ENCODE peak calls at places on chromosomes 11 and 22, in six cellular contexts. One of them, this sample, is unnamed.

GRCh38 chr11:109612481-109612880 is 190.5 kb downstream of the C11orf87 start:
- DNase-seq in NCI-H2081: no peak
- DNase-seq in NCI-H1417: no peak
- DNase-seq in cardiac muscle cell: no peak
- DNase-seq in body of pancreas: no peak
- DNase-seq in activated CD8-positive, alpha-beta T cell treated with anti-CD3 and anti-CD28 coated beads for 36 hours: no peak
- DNase-seq in this sample: no peak

GRCh38 chr11:130159657-130160459 is at the start of gene ST14:
- DNase-seq in NCI-H1417: peak; percentile 85
- DNase-seq in NCI-H2081: peak; percentile 73
- DNase-seq in activated CD8-positive, alpha-beta T cell treated with anti-CD3 and anti-CD28 coated beads for 36 hours: no peak
- DNase-seq in body of pancreas: peak; percentile 87
- DNase-seq in cardiac muscle cell: peak; percentile 36
- DNase-seq in this sample: no peak

GRCh38 chr11:78310500-78310909 is 107.1 kb downstream of the GAB2 start:
- DNase-seq in body of pancreas: peak; percentile 48
- DNase-seq in NCI-H1417: no peak
- DNase-seq in NCI-H2081: no peak
- DNase-seq in activated CD8-positive, alpha-beta T cell treated with anti-CD3 and anti-CD28 coated beads for 36 hours: no peak
- DNase-seq in cardiac muscle cell: no peak
- DNase-seq in this sample: no peak

GRCh38 chr22:26597480-26597879 is 7.5 kb upstream of the TPST2 start:
- DNase-seq in NCI-H1417: no peak
- DNase-seq in activated CD8-positive, alpha-beta T cell treated with anti-CD3 and anti-CD28 coated beads for 36 hours: no peak
- DNase-seq in body of pancreas: no peak
- DNase-seq in NCI-H2081: no peak
- DNase-seq in cardiac muscle cell: no peak
- DNase-seq in this sample: no peak

GRCh38 chr22:42511401-42511891 is 8.2 kb downstream of the RRP7A start:
- DNase-seq in NCI-H2081: no peak
- DNase-seq in body of pancreas: no peak
- DNase-seq in NCI-H1417: no peak
- DNase-seq in activated CD8-positive, alpha-beta T cell treated with anti-CD3 and anti-CD28 coated beads for 36 hours: no peak
- DNase-seq in cardiac muscle cell: no peak
- DNase-seq in this sample: no peak

GRCh38 chr11:123681007-123681406 is 26.6 kb upstream of the SCN3B start:
- DNase-seq in activated CD8-positive, alpha-beta T cell treated with anti-CD3 and anti-CD28 coated beads for 36 hours: peak; percentile 31
- DNase-seq in cardiac muscle cell: no peak
- DNase-seq in NCI-H1417: no peak
- DNase-seq in NCI-H2081: no peak
- DNase-seq in body of pancreas: no peak
- DNase-seq in this sample: no peak

GRCh38 chr11:73950869-73951710 is at the start of gene DNAJB13:
- DNase-seq in NCI-H2081: no peak
- DNase-seq in cardiac muscle cell: peak; percentile 74
- DNase-seq in NCI-H1417: peak; percentile 49
- DNase-seq in body of pancreas: peak; percentile 50
- DNase-seq in activated CD8-positive, alpha-beta T cell treated with anti-CD3 and anti-CD28 coated beads for 36 hours: peak; percentile 51
- DNase-seq in this sample: no peak

GRCh38 chr11:4095509-4096230 is 1.1 kb downstream of the RRM1 start:
- DNase-seq in body of pancreas: no peak
- DNase-seq in NCI-H2081: peak; percentile 7
- DNase-seq in NCI-H1417: peak; percentile 11
- DNase-seq in cardiac muscle cell: no peak
- DNase-seq in activated CD8-positive, alpha-beta T cell treated with anti-CD3 and anti-CD28 coated beads for 36 hours: no peak
- DNase-seq in this sample: no peak

GRCh38 chr11:46983598-46983997 is 47.0 kb downstream of the CSTPP1 start:
- DNase-seq in cardiac muscle cell: no peak
- DNase-seq in NCI-H1417: no peak
- DNase-seq in NCI-H2081: no peak
- DNase-seq in activated CD8-positive, alpha-beta T cell treated with anti-CD3 and anti-CD28 coated beads for 36 hours: no peak
- DNase-seq in body of pancreas: no peak
- DNase-seq in this sample: no peak

GRCh38 chr11:105130189-105130813 is 9.3 kb downstream of the CARD18 start:
- DNase-seq in activated CD8-positive, alpha-beta T cell treated with anti-CD3 and anti-CD28 coated beads for 36 hours: no peak
- DNase-seq in NCI-H2081: no peak
- DNase-seq in NCI-H1417: no peak
- DNase-seq in cardiac muscle cell: no peak
- DNase-seq in body of pancreas: no peak
- DNase-seq in this sample: no peak

GRCh38 chr22:39212721-39213376 is 31.9 kb downstream of the PDGFB start:
- DNase-seq in NCI-H1417: no peak
- DNase-seq in cardiac muscle cell: no peak
- DNase-seq in body of pancreas: no peak
- DNase-seq in NCI-H2081: no peak
- DNase-seq in activated CD8-positive, alpha-beta T cell treated with anti-CD3 and anti-CD28 coated beads for 36 hours: no peak
- DNase-seq in this sample: peak; percentile 71

GRCh38 chr11:20070459-20070858 is 89.8 kb downstream of the DBX1 start:
- DNase-seq in activated CD8-positive, alpha-beta T cell treated with anti-CD3 and anti-CD28 coated beads for 36 hours: no peak
- DNase-seq in body of pancreas: no peak
- DNase-seq in cardiac muscle cell: no peak
- DNase-seq in NCI-H1417: peak; percentile 48
- DNase-seq in NCI-H2081: peak; percentile 85
- DNase-seq in this sample: no peak

GRCh38 chr22:31872209-31872608 is 72.1 kb upstream of the YWHAH start:
- DNase-seq in NCI-H1417: no peak
- DNase-seq in body of pancreas: peak; percentile 16
- DNase-seq in activated CD8-positive, alpha-beta T cell treated with anti-CD3 and anti-CD28 coated beads for 36 hours: peak; percentile 27
- DNase-seq in cardiac muscle cell: no peak
- DNase-seq in NCI-H2081: no peak
- DNase-seq in this sample: no peak

GRCh38 chr11:35539781-35540281 is 14.4 kb upstream of the PAMR1 start:
- DNase-seq in NCI-H2081: no peak
- DNase-seq in activated CD8-positive, alpha-beta T cell treated with anti-CD3 and anti-CD28 coated beads for 36 hours: no peak
- DNase-seq in NCI-H1417: no peak
- DNase-seq in body of pancreas: peak; percentile 48
- DNase-seq in cardiac muscle cell: no peak
- DNase-seq in this sample: no peak

GRCh38 chr22:37552560-37553163 is 7.6 kb upstream of the CDC42EP1 start:
- DNase-seq in activated CD8-positive, alpha-beta T cell treated with anti-CD3 and anti-CD28 coated beads for 36 hours: no peak
- DNase-seq in body of pancreas: peak; percentile 39
- DNase-seq in NCI-H1417: no peak
- DNase-seq in NCI-H2081: no peak
- DNase-seq in cardiac muscle cell: peak; percentile 70
- DNase-seq in this sample: no peak

GRCh38 chr11:115674176-115674575 is 170.0 kb upstream of the CADM1 start:
- DNase-seq in cardiac muscle cell: no peak
- DNase-seq in NCI-H2081: no peak
- DNase-seq in body of pancreas: no peak
- DNase-seq in NCI-H1417: no peak
- DNase-seq in activated CD8-positive, alpha-beta T cell treated with anti-CD3 and anti-CD28 coated beads for 36 hours: no peak
- DNase-seq in this sample: no peak

This sample was measured in suprapubic skin.